ENCODE peak calls at places on chromosomes 7 and 10, in ten cellular contexts. T is stimulated activated CD4-positive, alpha-beta T cell treated with anti-CD3 and anti-CD28 coated beads, Interleukin-1b, Interleukin-23, amount 100 ng/mL, for 24 hours; L is substantia nigra; I is D341Med; N is GM04504; Q is fibroblast of gingiva; W is endothelial cell; B is CD4-positive, alpha-beta T cell; F is tibial nerve; D is transverse colon. O is an unnamed sample.

GRCh38 chr10:16952010-16952550 is 134.9 kb upstream of the RSU1 start:
- DNase-seq in T (no peak), L (no peak), I (no peak), N (no peak), Q (peak), W (no peak), B (no peak), F (no peak), D (no peak), O (no peak)

GRCh38 chr7:100867040-100867795 is at the start of gene TRIP6:
- DNase-seq in T (no peak), L (peak), I (no peak), N (peak), Q (peak), W (peak), B (no peak), F (peak), D (peak), O (no peak)

GRCh38 chr7:2517678-2518077 is 1.9 kb upstream of the LFNG start:
- DNase-seq in T (no peak), L (no peak), I (no peak), N (no peak), Q (no peak), W (no peak), B (no peak), F (no peak), D (no peak), O (no peak)

GRCh38 chr7:157751351-157751750 is 414.5 kb downstream of the DNAJB6 start:
- DNase-seq in T (no peak), L (no peak), I (no peak), N (no peak), Q (no peak), W (no peak), B (no peak), F (no peak), D (no peak), O (no peak)

GRCh38 chr10:28677889-28678686 is 767 bp downstream of the BAMBI start:
- DNase-seq in T (no peak), L (no peak), I (peak), N (no peak), Q (no peak), W (peak), B (peak), F (no peak), D (peak), O (no peak)

GRCh38 chr10:71323407-71323806 is 4.3 kb downstream of the SLC29A3 start:
- DNase-seq in T (no peak), L (no peak), I (no peak), N (no peak), Q (no peak), W (no peak), B (no peak), F (no peak), D (no peak), O (peak)

GRCh38 chr7:112045222-112045621 is 161.0 kb downstream of the DOCK4 start:
- DNase-seq in T (no peak), L (no peak), I (no peak), N (no peak), Q (no peak), W (no peak), B (no peak), F (no peak), D (no peak), O (no peak)

GRCh38 chr7:30937426-30937825 is 25.8 kb downstream of the AQP1 start:
- DNase-seq in T (no peak), L (no peak), I (no peak), N (no peak), Q (no peak), W (no peak), B (no peak), F (no peak), D (peak), O (no peak)

GRCh38 chr7:140348161-140348849 is 50.0 kb downstream of the SLC37A3 start:
- DNase-seq in T (no peak), L (no peak), I (no peak), N (peak), Q (peak), W (no peak), B (no peak), F (no peak), D (no peak), O (no peak)

GRCh38 chr10:13815766-13816165 is 229.0 kb downstream of the PRPF18 start:
- DNase-seq in T (no peak), L (no peak), I (no peak), N (no peak), Q (peak), W (no peak), B (no peak), F (no peak), D (no peak), O (no peak)

GRCh38 chr7:87875151-87876039 is 765 bp downstream of the SLC25A40 start:
- DNase-seq in T (no peak), L (peak), I (no peak), N (no peak), Q (no peak), W (no peak), B (no peak), F (peak), D (peak), O (no peak)

GRCh38 chr10:36717118-36717517 is 408.3 kb upstream of the ANKRD30A start:
- DNase-seq in T (no peak), L (no peak), I (no peak), N (no peak), Q (no peak), W (no peak), B (no peak), F (no peak), D (no peak), O (no peak)

GRCh38 chr10:128982179-128982915 is 484.7 kb upstream of the MGMT start:
- DNase-seq in T (no peak), L (no peak), I (no peak), N (no peak), Q (no peak), W (no peak), B (no peak), F (no peak), D (no peak), O (no peak)

GRCh38 chr7:31526882-31527281 is 13.0 kb downstream of the ITPRID1 start:
- DNase-seq in T (no peak), L (no peak), I (no peak), N (no peak), Q (no peak), W (no peak), B (no peak), F (no peak), D (no peak), O (no peak)

GRCh38 chr7:155951554-155952158 is 139.4 kb upstream of the SHH start:
- DNase-seq in T (no peak), L (no peak), I (no peak), N (no peak), Q (no peak), W (peak), B (no peak), F (no peak), D (peak), O (no peak)

GRCh38 chr10:9111983-9112382 is 1057.5 kb downstream of the GATA3 start:
- DNase-seq in T (no peak), L (no peak), I (no peak), N (no peak), Q (no peak), W (no peak), B (no peak), F (no peak), D (no peak), O (no peak)

GRCh38 chr10:18647151-18647550 is 4.2 kb downstream of the NSUN6 start:
- DNase-seq in T (no peak), L (no peak), I (no peak), N (no peak), Q (no peak), W (no peak), B (no peak), F (no peak), D (no peak), O (no peak)

GRCh38 chr10:29689001-29689400 is 54.2 kb upstream of the SVIL start:
- DNase-seq in T (no peak), L (no peak), I (no peak), N (peak), Q (peak), W (no peak), B (no peak), F (no peak), D (no peak), O (no peak)

GRCh38 chr10:73743327-73743904 is 756 bp upstream of the SEC24C start:
- DNase-seq in T (no peak), L (no peak), I (no peak), N (no peak), Q (no peak), W (no peak), B (no peak), F (no peak), D (no peak), O (no peak)

GRCh38 chr7:47526466-47526865 is 55.4 kb downstream of the TNS3 start:
- DNase-seq in T (no peak), L (no peak), I (no peak), N (no peak), Q (no peak), W (no peak), B (no peak), F (no peak), D (no peak), O (no peak)

GRCh38 chr7:42677751-42678231 is 234.1 kb downstream of the C7orf25 start:
- DNase-seq in T (no peak), L (no peak), I (no peak), N (peak), Q (peak), W (no peak), B (no peak), F (no peak), D (no peak), O (no peak)

GRCh38 chr10:33133557-33133956 is 175.5 kb upstream of the ITGB1 start:
- DNase-seq in T (no peak), L (no peak), I (no peak), N (no peak), Q (no peak), W (no peak), B (no peak), F (no peak), D (no peak), O (no peak)

GRCh38 chr10:118723467-118723866 is 31.3 kb downstream of the CACUL1 start:
- DNase-seq in T (no peak), L (no peak), I (no peak), N (peak), Q (peak), W (no peak), B (no peak), F (no peak), D (no peak), O (no peak)

GRCh38 chr10:119942973-119943372 is 50.4 kb downstream of the SEC23IP start:
- DNase-seq in T (no peak), L (no peak), I (no peak), N (no peak), Q (peak), W (no peak), B (no peak), F (no peak), D (no peak), O (no peak)

GRCh38 chr7:20199015-20199737 is 18.0 kb downstream of the MACC1 start:
- DNase-seq in T (no peak), L (no peak), I (no peak), N (peak), Q (peak), W (no peak), B (no peak), F (peak), D (peak), O (no peak)

GRCh38 chr10:114825513-114826253 is 4.1 kb downstream of the FHIP2A start:
- DNase-seq in T (no peak), L (no peak), I (no peak), N (peak), Q (peak), W (no peak), B (no peak), F (no peak), D (no peak), O (no peak)

GRCh38 chr7:7157177-7157886 is 25.0 kb upstream of the C1GALT1 start:
- DNase-seq in T (no peak), L (no peak), I (no peak), N (peak), Q (peak), W (no peak), B (peak), F (peak), D (peak), O (no peak)

GRCh38 chr10:126716366-126716765 is 45.9 kb upstream of the C10orf90 start:
- DNase-seq in T (no peak), L (no peak), I (no peak), N (no peak), Q (no peak), W (no peak), B (no peak), F (no peak), D (no peak), O (no peak)

GRCh38 chr7:46524350-46524749 is 603.3 kb upstream of the IGFBP3 start:
- DNase-seq in T (no peak), L (no peak), I (no peak), N (no peak), Q (no peak), W (no peak), B (no peak), F (no peak), D (no peak), O (no peak)

GRCh38 chr7:6430271-6430940 is 17.3 kb downstream of the DAGLB start:
- DNase-seq in T (no peak), L (no peak), I (peak), N (no peak), Q (peak), W (no peak), B (no peak), F (no peak), D (no peak), O (no peak)

GRCh38 chr7:26864309-26865093 is at the start of gene SKAP2:
- DNase-seq in T (peak), L (peak), I (peak), N (peak), Q (peak), W (peak), B (peak), F (peak), D (peak), O (peak)

GRCh38 chr7:56639173-56639746 is 493.0 kb downstream of the ZNF479 start:
- DNase-seq in T (no peak), L (no peak), I (no peak), N (no peak), Q (no peak), W (no peak), B (no peak), F (no peak), D (no peak), O (no peak)

GRCh38 chr10:124706876-124707516 is 37.2 kb downstream of the FAM53B start:
- DNase-seq in T (no peak), L (no peak), I (no peak), N (no peak), Q (no peak), W (no peak), B (no peak), F (no peak), D (no peak), O (no peak)

GRCh38 chr10:5584895-5585516 is 60.2 kb downstream of the CALML3 start:
- DNase-seq in T (no peak), L (no peak), I (no peak), N (peak), Q (peak), W (no peak), B (no peak), F (no peak), D (no peak), O (no peak)

GRCh38 chr7:102404005-102404861 is 8.1 kb downstream of the PRKRIP1 start:
- DNase-seq in T (no peak), L (no peak), I (peak), N (peak), Q (peak), W (peak), B (no peak), F (no peak), D (peak), O (peak)

GRCh38 chr10:66209025-66209424 is 716.8 kb upstream of the LRRTM3 start:
- DNase-seq in T (no peak), L (no peak), I (no peak), N (no peak), Q (no peak), W (no peak), B (no peak), F (no peak), D (no peak), O (no peak)

GRCh38 chr10:121526040-121526790 is 72.0 kb downstream of the FGFR2 start:
- DNase-seq in T (no peak), L (no peak), I (no peak), N (no peak), Q (no peak), W (no peak), B (no peak), F (no peak), D (no peak), O (no peak)

GRCh38 chr10:70584941-70585544 is 17.5 kb downstream of the PRF1 start:
- DNase-seq in T (no peak), L (no peak), I (no peak), N (no peak), Q (peak), W (peak), B (no peak), F (no peak), D (no peak), O (peak)

GRCh38 chr10:121373411-121373810 is 224.8 kb downstream of the FGFR2 start:
- DNase-seq in T (no peak), L (no peak), I (no peak), N (no peak), Q (no peak), W (no peak), B (no peak), F (no peak), D (no peak), O (no peak)

O was measured in NCI-H446.